ENCODE peak calls at places on chromosomes 3 and 15, in nine cellular contexts. M, P, L, Q, H, Z, F, K and X are unnamed samples.

GRCh38 chr3:58667229-58667628 is 655 bp upstream of the FAM3D start:
- DNase-seq in L (no peak), F (no peak), Z (no peak), K (no peak), P (no peak), Q (no peak), H (no peak), M (no peak), X (no peak)

GRCh38 chr3:120276767-120277166 is 8.3 kb downstream of the GPR156 start:
- DNase-seq in M (no peak), L (no peak), Z (no peak), Q (no peak), K (no peak), F (no peak), P (no peak), H (no peak), X (peak; percentile 34)

GRCh38 chr15:88624156-88624970 is 3.2 kb downstream of the AEN start:
- DNase-seq in L (no peak), M (no peak), H (no peak), F (no peak), Z (no peak), P (no peak), Q (peak; percentile 40), K (no peak), X (peak; percentile 58)

GRCh38 chr3:87088984-87089841 is 98.3 kb upstream of the VGLL3 start:
- DNase-seq in P (peak; percentile 59), Z (peak; percentile 68), K (peak; percentile 16), Q (peak; percentile 74), F (no peak), L (peak; percentile 18), H (no peak), M (no peak), X (peak; percentile 90)

GRCh38 chr15:101326462-101327146 is 31.6 kb upstream of the SNRPA1 start:
- DNase-seq in M (no peak), Z (no peak), F (no peak), H (no peak), K (no peak), L (no peak), P (no peak), Q (peak; percentile 57), X (no peak)

GRCh38 chr3:79490165-79491028 is 277.4 kb downstream of the ROBO1 start:
- DNase-seq in P (peak; percentile 72), Q (peak; percentile 65), Z (peak; percentile 77), F (no peak), H (no peak), M (no peak), K (peak; percentile 57), L (no peak), X (peak; percentile 7)

GRCh38 chr3:32021155-32021554 is 39.6 kb downstream of the ZNF860 start:
- DNase-seq in F (no peak), K (no peak), Q (no peak), Z (no peak), L (no peak), H (no peak), M (no peak), P (no peak), X (no peak)

GRCh38 chr3:5012398-5012797 is 33.2 kb downstream of the BHLHE40 start:
- DNase-seq in Z (no peak), Q (peak; percentile 8), F (no peak), P (no peak), K (no peak), H (no peak), L (no peak), M (no peak), X (no peak)

GRCh38 chr3:107218864-107219269 is 158.4 kb upstream of the CCDC54 start:
- DNase-seq in K (no peak), Z (no peak), F (no peak), H (no peak), P (no peak), L (no peak), Q (no peak), M (no peak), X (peak; percentile 31)

GRCh38 chr3:23539185-23539584 is 266.6 kb upstream of the UBE2E1 start:
- DNase-seq in Q (no peak), P (no peak), M (no peak), K (no peak), L (no peak), F (no peak), Z (no peak), H (no peak), X (no peak)

GRCh38 chr3:50158747-50159146 is 3.6 kb downstream of the SEMA3F start:
- DNase-seq in H (no peak), Q (no peak), F (no peak), K (no peak), Z (no peak), L (no peak), P (no peak), M (no peak), X (no peak)

GRCh38 chr3:5186854-5187151 is 704 bp upstream of the EDEM1 start:
- DNase-seq in Z (no peak), F (no peak), H (peak; percentile 40), P (no peak), Q (no peak), L (no peak), M (no peak), K (peak; percentile 36), X (peak; percentile 42)

GRCh38 chr15:77031376-77032050 is 36.6 kb downstream of the PSTPIP1 start:
- DNase-seq in Z (no peak), M (no peak), H (no peak), P (no peak), F (no peak), Q (peak; percentile 68), K (no peak), L (peak; percentile 66), X (peak; percentile 43)